ENCODE peak calls at places on chromosomes 12 and 14, in eight cellular contexts. N is mammary epithelial cell, G is endodermal cell, J is heart left ventricle, R is DND-41, S is stomach, T is ovary, K is lower lobe of right lung. O is an unnamed sample. For H3K36me3, the result is how much of the 10 kb centered on the place peaks cover.

GRCh38 chr12:70117670-70118069 is 125.6 kb upstream of the CNOT2 start:
- DNase-seq in K (no peak), R (no peak), S (no peak), N (no peak), J (no peak), T (no peak), G (no peak), O (no peak)

GRCh38 chr12:59820594-59821011 is 224.8 kb downstream of the SLC16A7 start:
- DNase-seq in G (no peak), J (no peak), S (no peak), K (no peak), R (no peak), T (no peak), N (no peak), O (no peak)

GRCh38 chr12:93857917-93858513 is 180.8 kb downstream of the CRADD start:
- DNase-seq in K (no peak), G (no peak), R (no peak), T (no peak), S (no peak), J (no peak), N (no peak), O (no peak)

GRCh38 chr12:95131589-95132335 is 58.3 kb upstream of the NR2C1 start:
- DNase-seq in G (no peak), S (no peak), T (no peak), R (no peak), J (no peak), K (no peak), N (no peak), O (no peak)

GRCh38 chr12:26471560-26471959 is 276.2 kb downstream of the SSPN start:
- DNase-seq in J (no peak), R (no peak), S (no peak), N (peak), T (no peak), G (no peak), K (no peak), O (no peak)

GRCh38 chr14:58572092-58572853 is 65.5 kb upstream of the DACT1 start:
- DNase-seq in R (peak), T (no peak), N (peak), S (no peak), K (no peak), G (no peak), J (no peak), O (peak)

GRCh38 chr14:91228112-91229004 is 16.1 kb downstream of the GPR68 start:
- DNase-seq in R (peak), K (no peak), N (peak), S (no peak), T (no peak), G (peak), J (no peak), O (peak)

GRCh38 chr14:40936861-40937260 is 669.8 kb upstream of the LRFN5 start:
- DNase-seq in G (no peak), J (no peak), T (no peak), N (no peak), K (no peak), S (no peak), R (no peak), O (no peak)

GRCh38 chr12:123085730-123086487 is 65.0 kb downstream of the PITPNM2 start:
- DNase-seq in R (no peak), S (peak), G (no peak), N (peak), T (no peak), K (no peak), J (peak), O (peak)

GRCh38 chr12:109764123-109764522 is 50.5 kb downstream of the FAM222A start:
- DNase-seq in T (no peak), G (peak), N (no peak), J (peak), K (peak), S (peak), R (no peak), O (no peak)

GRCh38 chr14:46717211-46717610 is 65.6 kb upstream of the RPL10L start:
- DNase-seq in T (no peak), J (no peak), R (no peak), N (no peak), S (no peak), K (no peak), G (no peak), O (no peak)

GRCh38 chr14:56156096-56156495 is 37.9 kb downstream of the PELI2 start:
- DNase-seq in G (no peak), R (no peak), T (no peak), S (no peak), J (no peak), K (no peak), N (no peak), O (no peak)

GRCh38 chr12:130501821-130502220 is 164.1 kb downstream of the PIWIL1 start:
- DNase-seq in N (no peak), T (no peak), G (no peak), S (no peak), J (no peak), K (no peak), R (no peak), O (no peak)

GRCh38 chr12:123167329-123167728 is 16.4 kb upstream of the PITPNM2 start:
- DNase-seq in N (no peak), G (no peak), S (no peak), K (no peak), R (no peak), J (no peak), T (no peak), O (no peak)

GRCh38 chr12:45974171-45974719 is 16.1 kb downstream of the SCAF11 start:
- DNase-seq in J (no peak), R (no peak), K (no peak), S (no peak), N (no peak), G (no peak), T (no peak), O (no peak)

GRCh38 chr12:113420996-113421595 is 1.1 kb upstream of the SDSL start:
- DNase-seq in T (no peak), S (no peak), R (no peak), N (no peak), J (no peak), K (peak), G (no peak), O (no peak)

GRCh38 chr12:32115404-32116104 is 8.9 kb downstream of the BICD1 start:
- DNase-seq in R (no peak), S (peak), G (peak), J (peak), T (peak), N (peak), K (no peak), O (peak)

GRCh38 chr14:61535032-61535431 is 160.3 kb upstream of the HIF1A start:
- DNase-seq in K (no peak), T (no peak), N (no peak), S (no peak), J (no peak), R (no peak), G (no peak), O (no peak)

GRCh38 chr12:121917950-121918678 is at the start of gene CFAP251:
- DNase-seq in R (peak), J (peak), N (no peak), S (peak), T (peak), G (peak), K (peak), O (no peak)

GRCh38 chr12:111428728-111429175 is 23.0 kb downstream of the SH2B3 start:
- DNase-seq in J (peak), T (no peak), G (no peak), N (no peak), K (peak), R (peak), S (no peak), O (no peak)

GRCh38 chr14:33836203-33836894 is 114.5 kb downstream of the EGLN3 start:
- DNase-seq in N (peak), R (no peak), J (no peak), S (no peak), K (no peak), T (no peak), G (no peak), O (no peak)

GRCh38 chr12:48586361-48586760 is 16.5 kb upstream of the LALBA start:
- DNase-seq in T (no peak), J (no peak), R (no peak), G (no peak), S (no peak), K (no peak), N (no peak), O (no peak)

GRCh38 chr12:48583728-48584127 is 13.9 kb upstream of the LALBA start:
- DNase-seq in T (no peak), J (no peak), R (no peak), N (no peak), K (no peak), S (no peak), G (no peak), O (no peak)

DNA sequence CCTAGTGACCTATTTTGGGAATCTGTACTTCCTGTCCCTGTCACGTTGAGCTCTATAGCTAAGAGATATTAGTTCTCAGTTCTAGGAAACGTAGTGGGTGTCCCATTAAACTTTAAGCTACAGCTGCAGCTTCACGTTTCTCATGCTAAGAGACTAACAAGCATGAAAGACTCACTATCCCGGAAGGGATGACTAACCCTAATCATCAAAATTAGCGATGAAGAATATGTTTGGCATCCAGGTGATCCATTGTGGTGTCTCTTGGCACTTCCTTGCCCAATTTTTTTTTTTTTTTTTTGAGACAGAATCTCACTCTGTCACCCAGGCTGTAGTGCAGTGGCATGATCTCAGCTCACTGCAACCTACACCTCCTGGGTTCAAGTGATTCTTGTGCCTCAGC is 11.0 kb upstream of the LALBA start:
- DNase-seq in R (no peak), J (no peak), G (no peak), K (no peak), S (no peak), N (peak), T (no peak), O (no peak)
- H3K4me3 ChIP-seq in R (no peak), J (no peak), G (no peak), K (no peak), S (no peak), N (no peak), T (no peak), O (no peak)

GRCh38 chr12:57214398-57214781 is 2.2 kb upstream of the NXPH4 start:
- DNase-seq in N (no peak), T (peak), J (peak), G (peak), K (no peak), R (peak), S (peak), O (no peak)
- TF ChIP-seq CTCF in N (peak), T (peak), J (peak), G (peak), K (peak), R (peak), S (peak), O (peak)

DNA sequence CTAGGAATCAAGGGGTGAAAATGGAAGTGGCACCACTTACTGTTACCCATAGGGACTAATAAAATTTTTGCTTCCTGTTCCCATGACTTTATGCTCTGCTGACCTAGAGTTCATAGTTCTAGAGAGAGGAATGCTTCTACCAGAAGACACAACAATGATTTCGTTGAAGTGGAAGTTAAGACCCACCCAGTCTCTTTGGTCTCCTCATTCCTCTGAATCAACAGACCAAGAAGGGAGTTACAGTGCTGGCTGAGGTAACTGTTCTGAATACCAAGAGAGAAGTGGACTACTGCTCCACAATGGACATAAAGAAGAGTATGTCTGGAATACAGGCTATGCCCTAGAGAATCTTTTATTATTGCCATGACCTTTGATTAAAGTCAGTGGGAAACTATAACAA is 23.5 kb upstream of the DYRK2 start:
- DNase-seq in R (no peak), T (no peak), J (no peak), K (no peak), N (no peak), S (no peak), G (no peak), O (peak)
- H3K36me3 ChIP-seq in R (under half), T (under half), J (under half), K (under half), N (under half), S (under half), G (under half), O (under half)

GRCh38 chr14:59576332-59577294 is at the start of gene CCDC175:
- DNase-seq in N (peak), S (peak), R (peak), T (peak), G (peak), K (peak), J (peak), O (peak)
- H3K4me3 ChIP-seq in N (no peak), S (peak), R (no peak), T (peak), G (peak), K (peak), J (peak), O (peak)

GRCh38 chr14:68940614-68941185 is 38.4 kb downstream of the ACTN1 start:
- DNase-seq in S (no peak), N (no peak), T (no peak), K (no peak), G (no peak), R (no peak), J (no peak), O (no peak)

GRCh38 chr14:68939893-68940613 is 39.0 kb downstream of the ACTN1 start:
- DNase-seq in T (peak), K (no peak), J (peak), R (no peak), N (peak), S (peak), G (peak), O (peak)

GRCh38 chr14:68942281-68943035 is 36.6 kb downstream of the ACTN1 start:
- DNase-seq in R (no peak), T (no peak), G (no peak), N (no peak), S (no peak), J (no peak), K (no peak), O (no peak)

GRCh38 chr14:68943107-68943506 is 36.0 kb downstream of the ACTN1 start:
- DNase-seq in J (no peak), K (no peak), R (no peak), N (no peak), S (no peak), T (no peak), G (no peak), O (no peak)

GRCh38 chr14:68941820-68942219 is 37.3 kb downstream of the ACTN1 start:
- DNase-seq in K (no peak), S (peak), G (peak), T (no peak), R (no peak), N (peak), J (peak), O (peak)
- TF ChIP-seq CTCF in K (no peak), S (peak), G (peak), T (no peak), R (peak), N (peak), J (peak), O (peak)

GRCh38 chr14:20383032-20383431 is 30.3 kb downstream of the TEP1 start:
- DNase-seq in G (no peak), J (no peak), K (no peak), S (no peak), R (no peak), N (no peak), T (no peak), O (no peak)
- H3K36me3 ChIP-seq in G (half or more), J (half or more), K (half or more), S (half or more), R (half or more), N (under half), T (under half), O (under half)

DNA sequence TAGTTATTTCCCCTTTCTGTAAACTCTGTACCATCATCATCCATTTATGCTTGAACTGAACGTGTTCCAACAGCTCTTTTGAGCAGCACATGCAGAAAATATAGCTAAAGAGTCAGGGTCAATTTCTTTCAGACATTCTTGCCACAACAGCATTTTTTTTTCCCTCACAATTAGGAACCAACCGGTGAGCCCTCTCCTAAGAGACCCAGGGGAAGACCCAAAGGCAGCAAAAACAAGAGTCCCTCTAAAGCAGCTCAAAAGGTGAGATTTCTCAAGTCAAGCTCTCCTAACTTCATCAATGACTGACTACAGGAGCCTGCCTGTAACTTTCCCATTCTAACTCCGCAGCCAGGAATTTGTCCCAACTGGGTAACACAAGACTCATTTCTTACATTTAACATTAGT is 3.5 kb downstream of the HMGA2 start:
- DNase-seq in S (no peak), G (peak), K (no peak), N (no peak), J (no peak), R (no peak), T (no peak), O (no peak)
- H3K4me3 ChIP-seq in S (no peak), G (peak), K (no peak), N (peak), J (no peak), R (no peak), T (no peak), O (peak)